ENCODE peak calls at places on chromosome 11, in nine cellular contexts. R is fibroblast of the aortic adventitia, N is AG10803, X is cardiac fibroblast, G is HL-60, K is A549, V is HCT116, P is transverse colon, C is fibroblast of mammary gland. A is an unnamed sample.

GRCh38 chr11:121348220-121348875 is 55.8 kb downstream of the SC5D start:
- DNase-seq in N (no peak), X (no peak), R (no peak), V (no peak), G (no peak), C (no peak), K (no peak), P (no peak), A (no peak)

GRCh38 chr11:70575396-70576060 is 177.2 kb downstream of the CTTN start:
- DNase-seq in K (no peak), R (no peak), X (no peak), P (no peak), N (no peak), G (no peak), V (no peak), C (no peak), A (no peak)

GRCh38 chr11:66639066-66639813 is 737 bp downstream of the RBM4 start:
- DNase-seq in X (peak; percentile 55), V (no peak), P (peak; percentile 20), R (peak; percentile 62), C (peak; percentile 43), K (peak; percentile 31), G (peak; percentile 14), N (peak; percentile 48), A (peak; percentile 7)

GRCh38 chr11:46117842-46118241 is 3.4 kb downstream of the PHF21A start:
- DNase-seq in X (peak; percentile 24), V (no peak), P (no peak), C (no peak), K (no peak), G (no peak), N (no peak), R (no peak), A (no peak)

GRCh38 chr11:116033931-116034553 is 529.8 kb upstream of the CADM1 start:
- DNase-seq in K (no peak), C (no peak), P (no peak), R (no peak), G (no peak), V (no peak), N (no peak), X (no peak), A (no peak)

GRCh38 chr11:122731500-122731913 is 76.0 kb downstream of the UBASH3B start:
- DNase-seq in G (no peak), C (peak; percentile 94), V (no peak), K (peak; percentile 79), R (peak; percentile 94), X (peak; percentile 96), N (peak; percentile 71), P (no peak), A (peak; percentile 67)

GRCh38 chr11:15673408-15673811 is 558.7 kb downstream of the INSC start:
- DNase-seq in V (no peak), P (no peak), C (no peak), N (no peak), X (no peak), K (no peak), G (no peak), R (no peak), A (no peak)

GRCh38 chr11:33773399-33774355 is 643 bp downstream of the FBXO3 start:
- DNase-seq in G (no peak), R (peak; percentile 12), V (no peak), X (peak; percentile 19), P (no peak), K (no peak), C (peak; percentile 12), N (no peak), A (no peak)

GRCh38 chr11:1197431-1197885 is 25.4 kb upstream of the MUC5B start:
- DNase-seq in V (no peak), C (no peak), P (peak; percentile 5), R (no peak), G (no peak), N (no peak), X (no peak), K (no peak), A (no peak)

GRCh38 chr11:57637626-57638004 is 12.1 kb downstream of the YPEL4 start:
- DNase-seq in V (no peak), P (no peak), X (no peak), R (no peak), K (no peak), G (no peak), N (peak; percentile 40), C (no peak), A (no peak)

GRCh38 chr11:20754957-20755356 is 85.6 kb downstream of the NELL1 start:
- DNase-seq in V (no peak), X (no peak), N (no peak), R (no peak), K (peak; percentile 9), G (peak; percentile 13), P (no peak), C (no peak), A (no peak)

GRCh38 chr11:100719362-100719761 is 32.3 kb downstream of the ARHGAP42 start:
- DNase-seq in G (no peak), K (peak; percentile 49), N (peak; percentile 41), V (no peak), R (peak; percentile 8), C (peak; percentile 49), X (peak; percentile 35), P (no peak), A (no peak)

DNA sequence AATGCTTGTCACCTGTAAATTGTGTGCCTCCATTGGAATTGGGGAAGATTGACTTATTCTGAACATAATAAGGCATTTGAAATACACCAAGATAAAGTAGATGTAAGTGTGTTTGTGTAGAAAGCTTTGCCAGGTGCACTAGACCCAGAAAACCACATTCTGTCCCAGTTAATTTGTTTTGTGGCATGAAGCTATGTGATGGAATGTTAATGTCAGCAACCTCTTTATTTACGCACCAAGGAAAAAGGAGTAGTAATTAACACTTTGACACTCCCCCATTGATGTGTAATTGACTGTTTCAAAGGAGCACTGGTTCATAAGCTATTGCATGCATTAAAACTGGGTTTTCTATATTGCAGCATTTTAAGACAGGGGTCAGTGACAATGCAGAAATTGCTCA is 14.3 kb downstream of the EIF3M start:
- DNase-seq in V (no peak), K (no peak), C (no peak), R (no peak), G (no peak), N (no peak), X (no peak), P (no peak), A (no peak)
- H3K4me3 ChIP-seq in V (no peak overlapping the region), K (no peak overlapping the region), C (no peak overlapping the region), R (no peak overlapping the region), G (no peak overlapping the region), N (no peak overlapping the region), X (no peak overlapping the region), P (no peak overlapping the region), A (no peak overlapping the region)

GRCh38 chr11:108112059-108112458 is 9.3 kb upstream of the ACAT1 start:
- DNase-seq in R (no peak), X (peak; percentile 17), V (no peak), N (no peak), K (no peak), G (no peak), P (no peak), C (peak; percentile 38), A (no peak)

GRCh38 chr11:108115495-108116140 is 5.7 kb upstream of the ACAT1 start:
- DNase-seq in X (peak; percentile 90), K (peak; percentile 53), R (peak; percentile 95), C (peak; percentile 92), P (peak; percentile 73), V (no peak), G (no peak), N (peak; percentile 82), A (peak; percentile 55)

DNA sequence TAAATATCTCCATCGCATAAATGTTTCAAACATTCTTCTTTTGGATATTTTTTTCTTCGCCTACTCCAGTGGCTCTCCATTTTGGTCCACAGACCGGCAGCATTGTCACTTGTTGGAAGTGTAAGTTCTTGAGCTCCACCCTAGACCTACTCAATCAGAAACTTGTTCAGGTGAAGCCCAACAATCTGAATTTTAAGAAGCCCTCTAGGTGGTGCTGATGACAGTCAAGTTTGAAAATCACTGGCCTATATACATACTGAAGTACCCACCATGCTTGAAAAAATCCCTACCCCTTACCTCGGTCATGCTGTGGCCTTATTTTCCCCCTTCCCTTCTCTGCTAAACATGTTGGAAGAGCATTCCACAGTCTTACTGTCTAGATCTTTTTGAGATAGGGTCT is 10.2 kb upstream of the ACAT1 start:
- DNase-seq in X (no peak), P (no peak), C (no peak), V (no peak), G (no peak), R (no peak), K (no peak), N (no peak), A (no peak)
- TF ChIP-seq CTCF in X (no peak), P (no peak), C (no peak), V (no peak), G (no peak), R (no peak), K (no peak), N (no peak), A (no peak)

DNA sequence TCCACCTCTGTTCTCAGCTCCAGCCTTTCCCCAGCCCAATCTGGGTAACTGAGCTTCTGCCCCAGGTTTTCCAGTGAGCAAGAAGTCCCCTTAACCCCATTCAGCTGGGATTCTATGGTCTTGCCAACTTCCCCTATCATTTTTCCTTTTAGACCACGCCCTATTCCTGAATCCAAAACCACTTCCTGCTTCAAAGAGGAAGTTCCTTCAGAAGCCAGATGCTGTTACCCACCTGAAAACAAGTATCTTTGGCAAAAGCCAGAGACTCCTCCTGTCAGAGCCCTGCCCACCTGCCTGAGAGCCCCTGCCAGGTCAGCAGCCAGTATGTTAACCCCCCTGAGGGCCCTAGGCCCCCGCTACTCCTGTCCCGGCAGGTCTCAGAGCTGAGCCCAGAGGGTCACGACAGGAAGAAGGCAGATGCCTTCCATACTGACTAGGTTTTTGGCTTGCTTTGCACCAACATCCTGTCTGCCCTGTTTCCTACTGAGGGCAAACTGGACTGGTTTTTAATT is 20.3 kb upstream of the MICAL2 start:
- DNase-seq in P (no peak), V (peak; percentile 54), K (no peak), R (peak; percentile 69), X (peak; percentile 81), N (peak; percentile 76), G (peak; percentile 72), C (peak; percentile 78), A (no peak)
- H3K4me3 ChIP-seq in P (no peak overlapping the region), V (peak overlapping the region; percentile 58), K (no peak overlapping the region), R (no peak overlapping the region), X (no peak overlapping the region), N (no peak overlapping the region), G (no peak overlapping the region), C (no peak overlapping the region), A (no peak overlapping the region)

GRCh38 chr11:119696378-119697157 is 32.4 kb downstream of the NECTIN1 start:
- DNase-seq in C (no peak), X (no peak), G (no peak), R (no peak), V (no peak), P (peak; percentile 44), K (no peak), N (no peak), A (no peak)

GRCh38 chr11:119691701-119692546 is 37.1 kb downstream of the NECTIN1 start:
- DNase-seq in C (no peak), K (no peak), P (no peak), G (no peak), V (no peak), R (no peak), X (no peak), N (no peak), A (no peak)

GRCh38 chr11:119692547-119692834 is 36.5 kb downstream of the NECTIN1 start:
- DNase-seq in X (no peak), P (no peak), C (no peak), G (no peak), N (no peak), K (no peak), R (no peak), V (no peak), A (no peak)

GRCh38 chr11:119693253-119693815 is 35.7 kb downstream of the NECTIN1 start:
- DNase-seq in X (no peak), P (no peak), V (no peak), G (no peak), R (no peak), K (no peak), C (no peak), N (no peak), A (no peak)

GRCh38 chr11:119694334-119694733 is 34.7 kb downstream of the NECTIN1 start:
- DNase-seq in K (peak; percentile 21), R (no peak), V (no peak), N (no peak), G (peak; percentile 84), P (peak; percentile 61), X (no peak), C (no peak), A (no peak)
- TF ChIP-seq CTCF in K (no peak), R (no peak), V (no peak), N (no peak), G (peak; percentile 13), P (no peak), X (no peak), C (no peak), A (no peak)